ENCODE peak calls at places on chromosomes 16 and 17, in five cellular contexts. Y is right cardiac atrium; V is neural crest cell; F is choroid plexus epithelial cell; X is stimulated activated CD4-positive, alpha-beta T cell treated with anti-CD3 and anti-CD28 coated beads, Interleukin-12 subunit alpha, Interleukin-12 subunit beta, amount 100 ng/mL, for 4 hours. R is an unnamed sample.

GRCh38 chr16:77943770-77944169 is 78.6 kb upstream of the CLEC3A start:
- DNase-seq in V (no peak), F (no peak), X (no peak), Y (no peak), R (no peak)

GRCh38 chr16:73028263-73028662 is 19.7 kb downstream of the ZFHX3 start:
- DNase-seq in X (no peak), F (no peak), Y (no peak), V (no peak), R (no peak)

GRCh38 chr17:80409626-80410025 is 5.3 kb upstream of the ENDOV start:
- DNase-seq in Y (no peak), X (no peak), F (no peak), V (no peak), R (no peak)

GRCh38 chr17:38667099-38667786 is 7.5 kb downstream of the EPOP start:
- DNase-seq in F (peak), Y (peak), V (peak), X (peak), R (peak)

GRCh38 chr17:38455288-38455915 is 27.1 kb downstream of the ARHGAP23 start:
- DNase-seq in F (no peak), X (no peak), V (no peak), Y (no peak), R (no peak)

GRCh38 chr16:2874584-2875362 is 8.2 kb upstream of the FLYWCH2 start:
- DNase-seq in V (peak), F (peak), X (peak), Y (peak), R (peak)

GRCh38 chr17:74283371-74283673 is 9.3 kb downstream of the DNAI2 start:
- DNase-seq in F (no peak), V (no peak), X (no peak), Y (no peak), R (no peak)

GRCh38 chr17:1703063-1703462 is 7.1 kb downstream of the TLCD2 start:
- DNase-seq in X (no peak), Y (no peak), V (no peak), F (no peak), R (no peak)

GRCh38 chr16:77584205-77584859 is 138.0 kb upstream of the NUDT7 start:
- DNase-seq in V (peak), F (peak), X (peak), Y (peak), R (peak)

GRCh38 chr17:67995568-67996191 is 589 bp downstream of the C17orf58 start:
- DNase-seq in Y (peak), F (peak), V (no peak), X (no peak), R (peak)

GRCh38 chr17:49523706-49524472 is 28.8 kb downstream of the NGFR start:
- DNase-seq in F (no peak), Y (no peak), V (no peak), X (no peak), R (peak)

GRCh38 chr16:58252716-58253115 is 42.1 kb downstream of the PRSS54 start:
- DNase-seq in V (no peak), Y (no peak), X (no peak), F (no peak), R (no peak)

GRCh38 chr16:84050316-84050715 is 7.7 kb upstream of the SLC38A8 start:
- DNase-seq in V (no peak), F (no peak), Y (no peak), X (no peak), R (no peak)

GRCh38 chr17:18027280-18027679 is 11.7 kb downstream of the ATPAF2 start:
- DNase-seq in V (no peak), F (no peak), Y (no peak), X (no peak), R (no peak)

GRCh38 chr16:53090591-53091507 is 36.1 kb downstream of the CHD9 start:
- DNase-seq in F (peak), V (no peak), X (no peak), Y (peak), R (no peak)

GRCh38 chr16:85523602-85524364 is 89.3 kb upstream of the GSE1 start:
- DNase-seq in V (no peak), X (no peak), Y (peak), F (peak), R (no peak)

GRCh38 chr16:11783319-11784047 is 13.6 kb downstream of the ZC3H7A start:
- DNase-seq in Y (no peak), X (no peak), V (no peak), F (peak), R (no peak)

GRCh38 chr17:65794572-65794971 is 233.1 kb upstream of the AXIN2 start:
- DNase-seq in F (peak), V (no peak), X (no peak), Y (no peak), R (peak)

GRCh38 chr17:33962857-33963655 is 292.0 kb upstream of the CCL2 start:
- DNase-seq in Y (no peak), X (no peak), F (no peak), V (no peak), R (no peak)

GRCh38 chr16:19289805-19290490 is 4.4 kb downstream of the CLEC19A start:
- DNase-seq in X (no peak), V (peak), F (no peak), Y (no peak), R (no peak)

GRCh38 chr16:9275386-9275785 is 183.9 kb downstream of the HAPSTR1 start:
- DNase-seq in F (no peak), V (no peak), Y (no peak), X (no peak), R (no peak)

GRCh38 chr16:75236736-75237397 is 14.6 kb downstream of the BCAR1 start:
- DNase-seq in F (no peak), X (no peak), Y (no peak), V (no peak), R (no peak)

GRCh38 chr17:732788-733720 is 658 bp downstream of the TLCD3A start:
- DNase-seq in V (peak), X (peak), Y (peak), F (peak), R (peak)

GRCh38 chr17:50100921-50101345 is 5.8 kb downstream of the PDK2 start:
- DNase-seq in X (no peak), V (no peak), Y (no peak), F (no peak), R (peak)

GRCh38 chr16:14345512-14346115 is 274.5 kb downstream of the MRTFB start:
- DNase-seq in X (no peak), Y (no peak), V (no peak), F (no peak), R (no peak)

GRCh38 chr16:84926462-84926861 is 84.9 kb downstream of the ZDHHC7 start:
- DNase-seq in X (no peak), V (no peak), Y (no peak), F (no peak), R (no peak)

GRCh38 chr16:50207652-50208051 is 54.5 kb downstream of the TENT4B start:
- DNase-seq in V (no peak), F (peak), Y (no peak), X (no peak), R (no peak)